ENCODE peak calls at places on chromosomes 3 and 15, in four cellular contexts. K is fibroblast of mammary gland; U is activated naive CD8-positive, alpha-beta T cell treated with anti-CD3 and anti-CD28 coated beads, Interleukin-2, amount 50 U/mL, for 24 hours; X is iPS DF 6.9. L is an unnamed sample.

GRCh38 chr3:62795978-62796635 is 79.1 kb downstream of the CADPS start:
- DNase-seq in K (no peak), X (peak), U (no peak), L (no peak)

GRCh38 chr15:26011916-26012315 is 148.8 kb upstream of the ATP10A start:
- DNase-seq in K (no peak), X (no peak), U (no peak), L (no peak)

GRCh38 chr3:41370307-41370706 is 171.0 kb downstream of the CTNNB1 start:
- DNase-seq in K (no peak), X (no peak), U (no peak), L (no peak)

GRCh38 chr3:3625461-3626271 is 173.6 kb upstream of the LRRN1 start:
- DNase-seq in K (no peak), X (no peak), U (no peak), L (no peak)

GRCh38 chr3:187828571-187829452 is 83.5 kb upstream of the BCL6 start:
- DNase-seq in X (no peak), K (no peak), U (no peak), L (no peak)

GRCh38 chr15:38683382-38684242 is 119.0 kb upstream of the RASGRP1 start:
- DNase-seq in U (peak), K (peak), X (no peak), L (peak)

GRCh38 chr15:91023720-91024119 is 1.3 kb upstream of the VPS33B start:
- DNase-seq in U (no peak), K (no peak), X (no peak), L (no peak)

GRCh38 chr3:66593978-66594377 is 93.2 kb upstream of the LRIG1 start:
- DNase-seq in U (no peak), K (peak), X (no peak), L (peak)

GRCh38 chr3:78838362-78838761 is 929.4 kb downstream of the ROBO1 start:
- DNase-seq in K (no peak), U (no peak), X (no peak), L (no peak)

GRCh38 chr15:31461911-31462480 is 135.4 kb downstream of the KLF13 start:
- DNase-seq in U (no peak), X (no peak), K (no peak), L (no peak)

GRCh38 chr3:71423151-71423906 is 160.2 kb downstream of the FOXP1 start:
- DNase-seq in U (no peak), K (peak), X (no peak), L (peak)

GRCh38 chr15:101445562-101446526 is 43.7 kb downstream of the PCSK6 start:
- DNase-seq in U (no peak), X (no peak), K (peak), L (peak)

GRCh38 chr3:175338775-175339535 is 479.8 kb downstream of the NAALADL2 start:
- DNase-seq in U (no peak), X (no peak), K (peak), L (peak)

GRCh38 chr3:55190296-55190695 is 262.4 kb upstream of the LRTM1 start:
- DNase-seq in K (peak), U (no peak), X (no peak), L (no peak)

GRCh38 chr15:73969151-73969759 is 22.8 kb downstream of the STOML1 start:
- DNase-seq in X (no peak), K (no peak), U (no peak), L (no peak)

GRCh38 chr15:41501961-41502786 is 8.5 kb downstream of the ITPKA start:
- DNase-seq in X (no peak), K (no peak), U (no peak), L (no peak)

GRCh38 chr3:50212502-50212901 is 7.4 kb downstream of the SLC38A3 start:
- DNase-seq in X (no peak), K (no peak), U (no peak), L (no peak)

GRCh38 chr15:44584162-44584749 is 47.3 kb downstream of the EIF3J start:
- DNase-seq in U (peak), X (peak), K (peak), L (peak)

GRCh38 chr3:48143567-48143966 is 44.6 kb downstream of the CDC25A start:
- DNase-seq in U (no peak), K (no peak), X (no peak), L (no peak)

GRCh38 chr3:158649791-158650190 is 5.5 kb downstream of the GFM1 start:
- DNase-seq in U (no peak), K (no peak), X (no peak), L (no peak)

GRCh38 chr15:95300958-95301357 is 1029.5 kb upstream of the NR2F2 start:
- DNase-seq in U (no peak), K (peak), X (no peak), L (peak)

GRCh38 chr15:62389887-62390792 is 225.1 kb upstream of the C2CD4B start:
- DNase-seq in K (peak), U (peak), X (no peak), L (peak)

GRCh38 chr3:153756816-153757215 is 364.4 kb upstream of the ARHGEF26 start:
- DNase-seq in X (no peak), U (no peak), K (peak), L (peak)

GRCh38 chr15:74866090-74866489 is 7.1 kb downstream of the SCAMP2 start:
- DNase-seq in X (no peak), U (no peak), K (peak), L (peak)

GRCh38 chr3:17035033-17035432 is 150.3 kb downstream of the PLCL2 start:
- DNase-seq in K (no peak), U (no peak), X (no peak), L (no peak)

GRCh38 chr3:134486577-134487041 is 752 bp downstream of the CEP63 start:
- DNase-seq in U (no peak), X (no peak), K (peak), L (peak)

GRCh38 chr3:65126527-65127440 is 439.0 kb upstream of the ADAMTS9 start:
- DNase-seq in X (no peak), K (peak), U (no peak), L (peak)

GRCh38 chr3:111481551-111481950 is 60.4 kb upstream of the CD96 start:
- DNase-seq in K (no peak), X (no peak), U (no peak), L (no peak)

GRCh38 chr3:161108840-161109239 is 3.7 kb upstream of the B3GALNT1 start:
- DNase-seq in U (no peak), K (peak), X (no peak), L (peak)

GRCh38 chr15:88243895-88244787 is 12.4 kb downstream of the NTRK3 start:
- DNase-seq in K (peak), X (no peak), U (peak), L (peak)